ENCODE peak calls at places on chromosomes 4 and X, in five cellular contexts. One of them, this sample, is unnamed.

GRCh38 chrX:22135171-22135711 is 103.1 kb downstream of the PHEX start:
- DNase-seq in MM.1S: peak; percentile 53
- DNase-seq in K562: no peak
- DNase-seq in HCT116: no peak
- DNase-seq in astrocyte: peak; percentile 42
- DNase-seq in this sample: peak; percentile 84

GRCh38 chr4:3250438-3250955 is 1.5 kb downstream of the MSANTD1 start:
- DNase-seq in HCT116: no peak
- DNase-seq in MM.1S: no peak
- DNase-seq in K562: no peak
- DNase-seq in astrocyte: no peak
- DNase-seq in this sample: no peak

GRCh38 chr4:115973768-115974167 is 860.3 kb upstream of the NDST4 start:
- DNase-seq in astrocyte: no peak
- DNase-seq in K562: no peak
- DNase-seq in MM.1S: no peak
- DNase-seq in HCT116: no peak
- DNase-seq in this sample: no peak

GRCh38 chr4:158067646-158068045 is 105.2 kb downstream of the GASK1B start:
- DNase-seq in astrocyte: peak; percentile 54
- DNase-seq in HCT116: no peak
- DNase-seq in MM.1S: no peak
- DNase-seq in K562: no peak
- DNase-seq in this sample: no peak

GRCh38 chrX:119121341-119121740 is 6.3 kb downstream of the KIAA1210 start:
- DNase-seq in astrocyte: no peak
- DNase-seq in MM.1S: no peak
- DNase-seq in HCT116: no peak
- DNase-seq in K562: no peak
- DNase-seq in this sample: no peak

GRCh38 chr4:184330008-184330400 is 112.3 kb upstream of the ENPP6 start:
- DNase-seq in HCT116: no peak
- DNase-seq in astrocyte: peak; percentile 29
- DNase-seq in K562: no peak
- DNase-seq in MM.1S: no peak
- DNase-seq in this sample: no peak

GRCh38 chr4:160352637-160353036 is 1249.8 kb downstream of the RAPGEF2 start:
- DNase-seq in HCT116: no peak
- DNase-seq in MM.1S: no peak
- DNase-seq in K562: no peak
- DNase-seq in astrocyte: no peak
- DNase-seq in this sample: no peak

GRCh38 chrX:42093756-42094155 is 170.4 kb upstream of the CASK start:
- DNase-seq in MM.1S: no peak
- DNase-seq in HCT116: no peak
- DNase-seq in K562: no peak
- DNase-seq in astrocyte: peak; percentile 13
- DNase-seq in this sample: no peak

GRCh38 chr4:165872443-165873297 is at the start of gene TLL1:
- DNase-seq in K562: no peak
- DNase-seq in astrocyte: peak; percentile 16
- DNase-seq in MM.1S: no peak
- DNase-seq in HCT116: no peak
- DNase-seq in this sample: no peak

GRCh38 chrX:112163916-112164315 is 81.3 kb upstream of the TRPC5 start:
- DNase-seq in K562: no peak
- DNase-seq in MM.1S: no peak
- DNase-seq in HCT116: no peak
- DNase-seq in astrocyte: peak; percentile 56
- DNase-seq in this sample: no peak

GRCh38 chr4:40317921-40318658 is 17.0 kb upstream of the CHRNA9 start:
- DNase-seq in HCT116: no peak
- DNase-seq in K562: no peak
- DNase-seq in MM.1S: peak; percentile 4
- DNase-seq in astrocyte: no peak
- DNase-seq in this sample: no peak

GRCh38 chr4:140242357-140243284 is 88.6 kb upstream of the MAML3 start:
- DNase-seq in MM.1S: no peak
- DNase-seq in K562: no peak
- DNase-seq in HCT116: no peak
- DNase-seq in astrocyte: no peak
- DNase-seq in this sample: no peak

GRCh38 chr4:104493071-104493831 is 1.4 kb downstream of the CXXC4 start:
- DNase-seq in MM.1S: peak; percentile 34
- DNase-seq in astrocyte: no peak
- DNase-seq in K562: no peak
- DNase-seq in HCT116: no peak
- DNase-seq in this sample: no peak

GRCh38 chr4:16224669-16225068 is 1.6 kb downstream of the TAPT1 start:
- DNase-seq in HCT116: no peak
- DNase-seq in MM.1S: no peak
- DNase-seq in K562: no peak
- DNase-seq in astrocyte: no peak
- DNase-seq in this sample: no peak
- H3K4me3 ChIP-seq in HCT116: no peak overlapping the region
- H3K4me3 ChIP-seq in MM.1S: peak overlapping the region; percentile 93
- H3K4me3 ChIP-seq in K562: peak overlapping the region; percentile 81
- H3K4me3 ChIP-seq in astrocyte: peak overlapping the region; percentile 93
- H3K4me3 ChIP-seq in this sample: peak overlapping the region; percentile 60

GRCh38 chrX:102840871-102841705 is 96.0 kb upstream of the RAB40AL start:
- DNase-seq in astrocyte: no peak
- DNase-seq in HCT116: no peak
- DNase-seq in K562: peak; percentile 33
- DNase-seq in MM.1S: no peak
- DNase-seq in this sample: no peak
- TF ChIP-seq CTCF in astrocyte: no peak
- TF ChIP-seq CTCF in HCT116: peak; percentile 49
- TF ChIP-seq CTCF in K562: peak; percentile 37
- TF ChIP-seq CTCF in MM.1S: peak; percentile 38
- TF ChIP-seq CTCF in this sample: peak; percentile 43

DNA sequence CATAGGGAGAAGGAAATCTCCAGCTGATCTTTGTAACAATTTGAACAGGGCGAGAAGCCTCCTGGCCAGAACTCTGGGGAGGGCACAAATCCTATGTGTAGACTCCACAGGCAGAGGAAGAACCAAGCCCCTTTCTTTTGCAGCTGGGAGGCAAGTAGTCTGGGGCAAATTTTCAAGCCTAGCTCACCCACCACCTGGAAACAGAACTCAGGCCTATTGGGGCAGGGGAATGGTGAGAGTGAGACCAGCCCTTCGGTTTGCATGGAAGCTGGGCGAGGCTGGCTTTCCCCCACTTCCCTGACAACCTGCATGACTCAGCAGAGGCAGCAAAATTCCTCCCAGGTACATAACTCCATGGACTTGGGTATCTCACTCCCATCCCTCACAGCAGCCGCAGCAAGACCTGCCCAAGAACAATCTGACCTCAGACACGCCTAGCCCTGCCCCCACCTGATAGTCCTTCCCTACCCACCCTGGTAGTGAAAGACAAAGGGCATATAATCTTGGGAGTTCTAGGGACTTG is 138.2 kb downstream of the EMCN start:
- DNase-seq in astrocyte: no peak
- DNase-seq in MM.1S: no peak
- DNase-seq in HCT116: no peak
- DNase-seq in K562: no peak
- DNase-seq in this sample: no peak
- H2AFZ ChIP-seq in astrocyte: no peak overlapping the region
- H2AFZ ChIP-seq in MM.1S: no peak overlapping the region
- H2AFZ ChIP-seq in HCT116: no peak overlapping the region
- H2AFZ ChIP-seq in K562: no peak overlapping the region
- H2AFZ ChIP-seq in this sample: no peak overlapping the region

DNA sequence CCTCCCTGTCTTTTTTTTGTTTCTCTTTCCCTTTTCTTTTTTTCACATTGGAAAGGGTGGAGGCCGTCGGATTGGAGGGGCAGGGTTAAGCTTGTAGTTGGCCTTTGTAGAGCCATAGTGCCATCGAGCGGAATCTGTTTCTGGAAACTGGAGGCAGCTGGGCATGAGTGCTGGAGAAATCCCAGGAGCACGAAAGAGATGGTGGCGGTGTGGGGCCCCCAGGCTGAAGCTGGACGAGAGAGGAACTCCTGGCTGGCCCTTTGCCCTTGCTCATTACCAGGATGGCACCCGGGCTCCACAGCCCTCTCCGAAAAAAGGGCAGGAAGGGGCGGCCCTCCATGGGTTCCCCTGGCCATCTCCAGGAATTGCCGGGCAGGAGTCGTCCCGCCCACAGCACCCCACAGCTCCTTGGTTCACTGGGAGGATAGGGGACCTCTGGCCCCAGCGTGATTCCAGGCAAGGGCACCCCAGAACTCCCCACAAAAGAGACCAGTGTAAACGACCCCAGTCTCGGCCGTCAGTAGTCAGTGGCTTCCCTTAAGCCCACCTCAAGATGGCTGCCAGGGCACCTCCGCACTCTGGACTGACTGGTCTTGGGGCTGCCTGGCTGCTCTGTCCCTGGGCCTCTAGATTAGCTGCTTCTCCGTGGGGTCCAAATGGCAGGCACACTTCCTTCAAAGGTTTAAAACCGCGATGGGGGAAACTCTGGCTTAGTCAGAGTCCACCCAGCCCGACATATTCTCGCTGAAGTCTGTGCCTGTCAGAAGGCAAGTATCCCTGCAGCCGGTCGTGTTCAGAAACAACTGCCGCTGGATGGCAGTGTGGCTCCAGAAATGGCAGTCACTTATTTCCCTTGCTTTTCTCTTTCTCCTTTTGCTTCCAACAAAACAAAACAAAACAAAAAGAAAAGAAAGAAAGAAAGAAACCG is 74.1 kb downstream of the NBDY start:
- DNase-seq in K562: peak; percentile 20
- DNase-seq in MM.1S: peak; percentile 81
- DNase-seq in astrocyte: peak; percentile 42
- DNase-seq in HCT116: no peak
- DNase-seq in this sample: no peak
- H3K4me3 ChIP-seq in K562: no peak overlapping the region
- H3K4me3 ChIP-seq in MM.1S: peak overlapping the region; percentile 56
- H3K4me3 ChIP-seq in astrocyte: no peak overlapping the region
- H3K4me3 ChIP-seq in HCT116: no peak overlapping the region
- H3K4me3 ChIP-seq in this sample: no peak overlapping the region

GRCh38 chr4:6771229-6771671 is 11.3 kb upstream of the KIAA0232 start:
- DNase-seq in HCT116: no peak
- DNase-seq in MM.1S: no peak
- DNase-seq in K562: no peak
- DNase-seq in astrocyte: no peak
- DNase-seq in this sample: peak; percentile 87

GRCh38 chr4:6770581-6771228 is 11.8 kb upstream of the KIAA0232 start:
- DNase-seq in HCT116: no peak
- DNase-seq in K562: no peak
- DNase-seq in MM.1S: no peak
- DNase-seq in astrocyte: no peak
- DNase-seq in this sample: no peak

GRCh38 chr4:6773106-6773505 is 9.4 kb upstream of the KIAA0232 start:
- DNase-seq in HCT116: no peak
- DNase-seq in K562: no peak
- DNase-seq in astrocyte: peak; percentile 34
- DNase-seq in MM.1S: no peak
- DNase-seq in this sample: peak; percentile 82

GRCh38 chr4:6773616-6774540 is 8.6 kb upstream of the KIAA0232 start:
- DNase-seq in astrocyte: no peak
- DNase-seq in MM.1S: no peak
- DNase-seq in HCT116: no peak
- DNase-seq in K562: no peak
- DNase-seq in this sample: no peak

DNA sequence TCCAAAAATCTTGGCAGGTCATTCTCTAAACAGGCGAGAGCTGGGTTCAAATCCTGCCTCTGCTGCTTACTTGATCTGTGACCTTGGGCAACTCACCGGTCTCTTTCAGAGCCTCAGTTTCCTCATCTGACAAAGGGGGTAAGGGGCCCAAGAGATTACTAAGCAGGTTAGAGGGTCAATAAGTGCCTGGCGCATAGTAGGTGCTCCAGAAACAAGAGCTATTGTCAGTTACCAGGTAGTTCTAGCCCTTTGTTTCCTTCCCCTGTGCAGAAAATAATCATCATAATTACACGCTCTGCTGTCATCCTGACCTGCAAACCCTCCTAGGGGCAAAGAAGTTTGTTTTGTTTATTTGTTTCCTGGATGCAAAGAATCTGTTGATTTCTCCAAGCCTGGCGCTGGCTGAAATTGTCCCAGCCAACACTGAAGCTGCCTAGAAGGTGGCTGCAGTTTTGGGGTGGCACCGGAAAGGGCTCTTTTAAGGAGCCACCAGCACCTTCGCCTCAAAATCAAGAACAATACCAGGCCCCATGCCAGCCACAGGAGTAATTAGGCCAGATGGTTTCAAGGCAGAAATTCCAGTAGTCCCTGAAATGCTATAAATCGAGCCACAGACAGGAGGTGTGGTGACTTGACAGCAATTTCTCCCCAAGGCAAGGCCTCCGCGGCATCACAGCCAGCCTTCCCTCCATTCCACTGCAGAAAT is 10.2 kb upstream of the KIAA0232 start:
- DNase-seq in HCT116: no peak
- DNase-seq in astrocyte: peak; percentile 51
- DNase-seq in MM.1S: no peak
- DNase-seq in K562: no peak
- DNase-seq in this sample: peak; percentile 89
- TF ChIP-seq CTCF in HCT116: no peak
- TF ChIP-seq CTCF in astrocyte: no peak
- TF ChIP-seq CTCF in MM.1S: no peak
- TF ChIP-seq CTCF in K562: no peak
- TF ChIP-seq CTCF in this sample: no peak